ENCODE peak calls at places on chromosomes 1 and 21, in ten cellular contexts. X is GM23248, Q is endodermal cell, B is PC-3, G is IMR-90, W is kidney, S is NT2/D1, U is HCT116, P is mammary epithelial cell, Y is colonic mucosa. L is an unnamed sample.

GRCh38 chr1:25573591-25573930 is 30.2 kb downstream of the LDLRAP1 start:
- DNase-seq in X (no peak), S (no peak), G (no peak), P (peak; percentile 12), W (peak; percentile 86), Q (peak; percentile 54), Y (peak; percentile 56), U (no peak), B (peak; percentile 22), L (no peak)

GRCh38 chr1:152517237-152517811 is 3.0 kb downstream of the CRCT1 start:
- DNase-seq in Y (no peak), P (peak; percentile 66), B (peak; percentile 48), W (peak; percentile 73), S (no peak), Q (no peak), X (peak; percentile 89), U (peak; percentile 6), G (no peak), L (no peak)

GRCh38 chr1:216221260-216221700 is 202.0 kb downstream of the USH2A start:
- DNase-seq in P (peak; percentile 67), W (no peak), Y (peak; percentile 57), X (peak; percentile 82), B (peak; percentile 96), Q (peak; percentile 81), G (peak; percentile 86), U (peak; percentile 7), S (peak; percentile 75), L (peak; percentile 68)

GRCh38 chr1:99600782-99601181 is 45.1 kb upstream of the PALMD start:
- DNase-seq in B (no peak), W (no peak), S (no peak), Y (no peak), X (no peak), G (no peak), Q (no peak), U (no peak), P (no peak), L (no peak)

GRCh38 chr1:201119206-201119814 is 7.1 kb upstream of the CACNA1S start:
- DNase-seq in G (peak; percentile 36), X (peak; percentile 68), W (no peak), P (no peak), Q (peak; percentile 89), S (peak; percentile 64), B (peak; percentile 90), U (peak; percentile 39), Y (peak; percentile 37), L (peak; percentile 39)

GRCh38 chr21:43905726-43906455 is 40.9 kb downstream of the AGPAT3 start:
- DNase-seq in S (no peak), Y (no peak), G (no peak), Q (no peak), W (peak; percentile 18), U (no peak), B (no peak), P (no peak), X (no peak), L (no peak)

GRCh38 chr1:44619261-44619900 is 54.9 kb downstream of the TMEM53 start:
- DNase-seq in X (peak; percentile 91), Q (peak; percentile 62), S (no peak), P (no peak), U (no peak), Y (no peak), G (peak; percentile 49), B (no peak), W (peak; percentile 86), L (peak; percentile 22)

GRCh38 chr1:160377585-160378206 is 10.8 kb downstream of the NHLH1 start:
- DNase-seq in S (no peak), W (no peak), X (peak; percentile 90), Q (no peak), P (peak; percentile 68), B (peak; percentile 61), G (peak; percentile 70), U (no peak), Y (no peak), L (no peak)

GRCh38 chr1:109775408-109775807 is 11.7 kb upstream of the EPS8L3 start:
- DNase-seq in G (peak; percentile 21), S (no peak), W (peak; percentile 26), P (no peak), Q (no peak), X (peak; percentile 53), B (peak; percentile 44), Y (no peak), U (no peak), L (peak; percentile 20)

GRCh38 chr1:218257971-218258370 is 27.1 kb upstream of the RRP15 start:
- DNase-seq in X (no peak), S (no peak), W (no peak), U (no peak), B (peak; percentile 26), G (no peak), Q (no peak), Y (no peak), P (no peak), L (no peak)

GRCh38 chr1:186535388-186536133 is 74.6 kb upstream of the PDC start:
- DNase-seq in P (peak; percentile 84), W (no peak), Q (no peak), X (peak; percentile 93), Y (no peak), S (no peak), G (peak; percentile 96), B (peak; percentile 92), U (no peak), L (peak; percentile 90)

GRCh38 chr1:109787845-109788605 is 24.3 kb upstream of the EPS8L3 start:
- DNase-seq in G (no peak), S (no peak), B (no peak), X (no peak), P (no peak), U (no peak), Q (peak; percentile 43), Y (peak; percentile 20), W (peak; percentile 69), L (no peak)

GRCh38 chr21:42105916-42106315 is 34.8 kb downstream of the UMODL1 start:
- DNase-seq in G (no peak), P (no peak), S (no peak), U (no peak), X (no peak), Y (no peak), W (peak; percentile 68), Q (no peak), B (no peak), L (no peak)

GRCh38 chr21:42106425-42106824 is 35.3 kb downstream of the UMODL1 start:
- DNase-seq in Q (no peak), S (no peak), W (peak; percentile 65), X (no peak), U (no peak), G (no peak), Y (no peak), P (no peak), B (no peak), L (no peak)

GRCh38 chr21:42108554-42108885 is 37.4 kb downstream of the UMODL1 start:
- DNase-seq in U (no peak), W (peak; percentile 64), X (no peak), G (no peak), Q (no peak), Y (no peak), B (no peak), S (no peak), P (no peak), L (no peak)

GRCh38 chr21:42107881-42108553 is 36.9 kb downstream of the UMODL1 start:
- DNase-seq in Q (peak; percentile 91), P (peak; percentile 60), B (peak; percentile 81), U (no peak), W (peak; percentile 89), G (peak; percentile 65), Y (peak; percentile 65), S (peak; percentile 80), X (peak; percentile 70), L (peak; percentile 48)

DNA sequence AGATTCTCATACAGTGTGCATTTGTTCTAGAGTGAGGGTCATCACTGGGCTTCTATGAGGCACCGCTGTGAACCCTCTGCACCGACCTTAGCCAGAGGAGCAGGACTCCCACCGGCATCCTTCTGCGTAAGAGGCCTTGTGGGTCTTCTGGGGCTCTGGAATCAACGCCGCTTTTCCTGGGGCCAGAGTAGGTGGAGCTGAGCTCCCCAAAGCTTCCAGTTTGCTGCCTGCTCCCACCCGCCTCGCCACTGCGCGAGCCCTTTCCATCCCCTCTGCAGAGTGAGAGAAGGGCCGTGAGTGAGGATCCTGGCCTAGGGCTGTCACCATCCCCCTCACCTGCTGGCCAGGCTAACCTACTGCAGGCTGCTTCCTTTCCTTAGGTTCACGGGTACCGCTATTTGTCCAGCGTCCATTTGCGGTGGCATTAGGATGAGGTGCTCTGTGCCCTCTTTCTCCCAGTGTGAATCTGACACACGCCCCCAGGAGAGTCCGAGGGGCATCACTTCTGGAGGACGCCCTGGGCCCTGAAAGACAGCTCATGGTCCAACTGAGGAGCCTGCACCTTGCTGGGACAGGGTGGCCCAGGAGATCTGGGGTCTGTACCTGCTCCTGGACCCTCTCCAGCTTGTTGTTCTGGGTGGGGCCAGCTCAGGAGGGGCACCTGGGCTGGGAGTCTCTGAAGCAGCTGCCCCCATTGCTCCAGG is 36.2 kb downstream of the UMODL1 start:
- DNase-seq in P (no peak), B (peak; percentile 19), G (no peak), W (peak; percentile 33), Q (peak; percentile 76), S (no peak), X (no peak), Y (no peak), U (no peak), L (no peak)
- H3K4me3 ChIP-seq in P (no peak overlapping the region), B (no peak overlapping the region), G (no peak overlapping the region), W (no peak overlapping the region), Q (no peak overlapping the region), S (no peak overlapping the region), X (no peak overlapping the region), Y (no peak overlapping the region), U (no peak overlapping the region), L (no peak overlapping the region)

GRCh38 chr1:116824631-116825399 is 70.6 kb downstream of the CD2 start:
- DNase-seq in B (no peak), S (peak; percentile 36), P (no peak), G (no peak), X (peak; percentile 17), W (no peak), Y (peak; percentile 36), U (no peak), Q (peak; percentile 75), L (peak; percentile 29)
- H3K9ac ChIP-seq in B (no peak overlapping the region), S (no peak overlapping the region), P (no peak overlapping the region), G (no peak overlapping the region), X (no peak overlapping the region), W (no peak overlapping the region), Y (peak overlapping the region; percentile 69), U (no peak overlapping the region), Q (no peak overlapping the region), L (no peak overlapping the region)

DNA sequence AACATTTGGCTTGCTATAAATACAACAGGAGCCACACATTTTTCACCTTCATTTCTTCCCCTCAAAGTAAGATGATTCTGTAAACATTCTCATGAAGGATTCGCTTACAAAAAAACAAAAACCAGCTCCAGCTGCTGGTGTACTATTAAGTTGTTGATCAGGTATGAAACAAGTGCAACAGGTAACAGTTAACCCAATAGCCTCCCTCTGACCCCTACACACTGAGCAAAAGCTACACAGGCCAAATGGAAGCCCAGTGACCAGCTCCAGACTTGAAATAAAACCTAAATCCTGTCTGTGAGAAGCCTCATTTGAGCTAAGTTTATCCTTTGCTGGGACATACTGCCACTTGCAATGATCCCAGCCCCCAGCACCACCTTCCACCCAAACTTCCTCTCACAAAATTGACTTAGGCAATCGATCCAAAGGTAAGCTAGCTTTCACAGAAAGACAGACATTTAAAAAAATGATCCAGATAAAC is 991 bp downstream of the TIAM1 start:
- DNase-seq in G (no peak), U (no peak), X (peak; percentile 11), W (no peak), Y (no peak), P (no peak), B (peak; percentile 12), S (no peak), Q (no peak), L (no peak)
- H3K4me3 ChIP-seq in G (no peak overlapping the region), U (no peak overlapping the region), X (peak overlapping the region; percentile 86), W (no peak overlapping the region), Y (peak overlapping the region; percentile 28), P (peak overlapping the region; percentile 81), B (peak overlapping the region; percentile 85), S (peak overlapping the region; percentile 72), Q (peak overlapping the region; percentile 91), L (peak overlapping the region; percentile 63)

GRCh38 chr1:93877529-93877928 is 1.5 kb downstream of the DNTTIP2 start:
- DNase-seq in G (no peak), X (no peak), B (no peak), S (no peak), U (no peak), Y (no peak), P (no peak), W (no peak), Q (no peak), L (no peak)
- H3K9ac ChIP-seq in G (no peak overlapping the region), X (peak overlapping the region; percentile 95), B (peak overlapping the region; percentile 99), S (no peak overlapping the region), U (peak overlapping the region; percentile 94), Y (no peak overlapping the region), P (peak overlapping the region; percentile 8), W (no peak overlapping the region), Q (no peak overlapping the region), L (no peak overlapping the region)